ENCODE peak calls at places on chromosome 10, in six cellular contexts. H, Z, E, V, R and N are unnamed samples.

GRCh38 chr10:78861456-78862327 is 207.1 kb upstream of the ZMIZ1 start:
- DNase-seq in R (peak; percentile 14), Z (no peak), V (no peak), H (no peak), E (no peak), N (no peak)

GRCh38 chr10:91758303-91759146 is 39.7 kb upstream of the TNKS2 start:
- DNase-seq in Z (no peak), R (no peak), V (no peak), E (no peak), H (peak; percentile 54), N (no peak)

GRCh38 chr10:90779573-90779972 is 78.3 kb downstream of the HTR7 start:
- DNase-seq in R (no peak), Z (no peak), V (no peak), H (peak; percentile 10), E (no peak), N (no peak)

GRCh38 chr10:59265140-59265539 is 88.7 kb downstream of the PHYHIPL start:
- DNase-seq in V (no peak), H (peak; percentile 41), R (no peak), Z (no peak), E (no peak), N (no peak)

GRCh38 chr10:124149681-124150080 is 56.3 kb upstream of the CHST15 start:
- DNase-seq in Z (no peak), V (peak; percentile 19), H (peak; percentile 59), E (no peak), R (no peak), N (no peak)

GRCh38 chr10:116044722-116045374 is 228.2 kb downstream of the GFRA1 start:
- DNase-seq in R (no peak), H (no peak), E (peak; percentile 20), V (peak; percentile 73), Z (no peak), N (no peak)

GRCh38 chr10:31142026-31142425 is 110.4 kb upstream of the ZNF438 start:
- DNase-seq in H (no peak), R (no peak), E (no peak), V (no peak), Z (peak; percentile 44), N (no peak)

GRCh38 chr10:121510201-121510771 is 88.0 kb downstream of the FGFR2 start:
- DNase-seq in R (no peak), Z (no peak), V (no peak), E (no peak), H (no peak), N (no peak)

GRCh38 chr10:87641065-87641464 is 18.6 kb upstream of the PAPSS2 start:
- DNase-seq in E (no peak), R (no peak), H (no peak), Z (no peak), V (no peak), N (no peak)

GRCh38 chr10:126969310-126969709 is 64.1 kb downstream of the DOCK1 start:
- DNase-seq in Z (peak; percentile 65), R (peak; percentile 29), V (no peak), H (peak; percentile 53), E (no peak), N (peak; percentile 7)

GRCh38 chr10:86371691-86372090 is 5.1 kb upstream of the GRID1 start:
- DNase-seq in R (no peak), V (peak; percentile 18), H (no peak), Z (peak; percentile 15), E (no peak), N (no peak)

GRCh38 chr10:24518411-24518810 is 205.3 kb downstream of the ARHGAP21 start:
- DNase-seq in V (no peak), H (no peak), E (no peak), Z (no peak), R (no peak), N (no peak)

GRCh38 chr10:104937528-104937927 is 296.4 kb downstream of the SORCS3 start:
- DNase-seq in V (no peak), E (peak; percentile 66), R (no peak), Z (no peak), H (no peak), N (no peak)

GRCh38 chr10:11165591-11166543 is 148.2 kb downstream of the CELF2 start:
- DNase-seq in V (peak; percentile 74), E (no peak), R (peak; percentile 32), Z (no peak), H (peak; percentile 83), N (peak; percentile 28)

GRCh38 chr10:116403740-116404250 is 23.9 kb upstream of the PNLIPRP3 start:
- DNase-seq in H (no peak), E (no peak), R (no peak), V (no peak), Z (peak; percentile 56), N (no peak)

GRCh38 chr10:85646312-85646711 is 720.3 kb downstream of the GRID1 start:
- DNase-seq in Z (no peak), H (no peak), V (no peak), E (no peak), R (no peak), N (no peak)

GRCh38 chr10:75246506-75246905 is 10.7 kb upstream of the COMTD1 start:
- DNase-seq in R (no peak), H (no peak), V (peak; percentile 54), Z (no peak), E (no peak), N (no peak)

GRCh38 chr10:42475168-42476098 is 162.9 kb downstream of the ZNF33B start:
- DNase-seq in E (peak; percentile 11), V (no peak), R (no peak), Z (no peak), H (no peak), N (no peak)

GRCh38 chr10:84366041-84366440 is 37.7 kb downstream of the CCSER2 start:
- DNase-seq in E (no peak), Z (no peak), H (no peak), V (no peak), R (no peak), N (no peak)

GRCh38 chr10:93083743-93084539 is 10.2 kb downstream of the CYP26A1 start:
- DNase-seq in R (peak; percentile 3), V (peak; percentile 38), H (no peak), Z (no peak), E (no peak), N (no peak)

GRCh38 chr10:72567884-72568283 is 58.0 kb downstream of the MICU1 start:
- DNase-seq in Z (no peak), R (no peak), E (no peak), V (no peak), H (peak; percentile 33), N (no peak)

GRCh38 chr10:31171402-31172120 is 139.9 kb upstream of the ZNF438 start:
- DNase-seq in R (no peak), E (no peak), V (no peak), H (no peak), Z (peak; percentile 73), N (no peak)

GRCh38 chr10:111076191-111076681 is 593 bp upstream of the ADRA2A start:
- DNase-seq in R (peak; percentile 77), E (peak; percentile 75), V (no peak), H (peak; percentile 95), Z (peak; percentile 80), N (peak; percentile 31)

GRCh38 chr10:43863859-43864591 is 215.3 kb upstream of the ZNF32 start:
- DNase-seq in R (peak; percentile 49), V (peak; percentile 85), H (no peak), E (no peak), Z (no peak), N (no peak)

GRCh38 chr10:26212511-26212910 is 4.1 kb upstream of the GAD2 start:
- DNase-seq in E (no peak), Z (no peak), R (no peak), H (no peak), V (no peak), N (no peak)

GRCh38 chr10:6362879-6363278 is 160.1 kb downstream of the PFKFB3 start:
- DNase-seq in V (no peak), Z (no peak), E (no peak), H (no peak), R (no peak), N (no peak)
- H3K9me3 ChIP-seq in V (no peaks in the 10 kb centered on the region), Z (no peaks in the 10 kb centered on the region), E (peaks cover 3% of the 10 kb centered on the region), H (no peaks in the 10 kb centered on the region), R (no peaks in the 10 kb centered on the region), N (no peaks in the 10 kb centered on the region)

DNA sequence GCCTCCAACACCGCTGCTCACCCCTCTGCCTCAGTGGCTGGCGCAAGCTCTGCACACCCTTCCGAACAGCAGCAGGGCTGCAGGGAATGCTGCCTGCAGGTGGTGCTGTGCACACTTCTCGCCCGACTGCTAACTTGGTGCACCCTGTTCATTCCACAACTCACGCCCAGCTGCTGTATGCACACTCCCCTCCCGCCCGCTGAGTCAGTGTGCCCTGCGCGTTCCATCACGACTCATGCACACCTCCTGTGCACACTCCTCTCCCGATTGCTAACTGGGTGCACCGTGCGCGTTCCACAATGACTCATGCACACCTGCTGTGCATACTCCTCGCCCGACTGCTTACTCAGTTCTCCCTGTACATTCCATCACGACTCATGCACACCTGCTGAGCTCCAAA is 21.5 kb downstream of the ADARB2 start:
- DNase-seq in R (no peak), Z (peak; percentile 16), V (no peak), H (peak; percentile 75), E (no peak), N (peak; percentile 18)
- H3K9me3 ChIP-seq in R (no peaks in the 10 kb centered on the region), Z (no peaks in the 10 kb centered on the region), V (no peaks in the 10 kb centered on the region), H (no peaks in the 10 kb centered on the region), E (no peaks in the 10 kb centered on the region), N (no peaks in the 10 kb centered on the region)

GRCh38 chr10:77661674-77662073 is 24.1 kb upstream of the KCNMA1 start:
- DNase-seq in Z (no peak), E (no peak), H (no peak), R (no peak), V (no peak), N (no peak)
- H3K9me3 ChIP-seq in Z (peaks cover 14% of the 10 kb centered on the region), E (no peaks in the 10 kb centered on the region), H (no peaks in the 10 kb centered on the region), R (no peaks in the 10 kb centered on the region), V (peaks cover 8% of the 10 kb centered on the region), N (no peaks in the 10 kb centered on the region)

GRCh38 chr10:102676916-102677315 is 32.6 kb downstream of the TRIM8 start:
- DNase-seq in V (no peak), E (no peak), R (no peak), Z (no peak), H (no peak), N (no peak)

GRCh38 chr10:102677736-102678354 is 33.6 kb downstream of the TRIM8 start:
- DNase-seq in H (no peak), Z (no peak), R (no peak), V (no peak), E (no peak), N (no peak)

GRCh38 chr10:102674566-102674965 is 30.3 kb downstream of the TRIM8 start:
- DNase-seq in V (no peak), H (peak; percentile 55), E (no peak), R (no peak), Z (no peak), N (no peak)

GRCh38 chr10:102675151-102675886 is 31.0 kb downstream of the TRIM8 start:
- DNase-seq in E (no peak), H (peak; percentile 61), V (peak; percentile 7), R (no peak), Z (no peak), N (no peak)

DNA sequence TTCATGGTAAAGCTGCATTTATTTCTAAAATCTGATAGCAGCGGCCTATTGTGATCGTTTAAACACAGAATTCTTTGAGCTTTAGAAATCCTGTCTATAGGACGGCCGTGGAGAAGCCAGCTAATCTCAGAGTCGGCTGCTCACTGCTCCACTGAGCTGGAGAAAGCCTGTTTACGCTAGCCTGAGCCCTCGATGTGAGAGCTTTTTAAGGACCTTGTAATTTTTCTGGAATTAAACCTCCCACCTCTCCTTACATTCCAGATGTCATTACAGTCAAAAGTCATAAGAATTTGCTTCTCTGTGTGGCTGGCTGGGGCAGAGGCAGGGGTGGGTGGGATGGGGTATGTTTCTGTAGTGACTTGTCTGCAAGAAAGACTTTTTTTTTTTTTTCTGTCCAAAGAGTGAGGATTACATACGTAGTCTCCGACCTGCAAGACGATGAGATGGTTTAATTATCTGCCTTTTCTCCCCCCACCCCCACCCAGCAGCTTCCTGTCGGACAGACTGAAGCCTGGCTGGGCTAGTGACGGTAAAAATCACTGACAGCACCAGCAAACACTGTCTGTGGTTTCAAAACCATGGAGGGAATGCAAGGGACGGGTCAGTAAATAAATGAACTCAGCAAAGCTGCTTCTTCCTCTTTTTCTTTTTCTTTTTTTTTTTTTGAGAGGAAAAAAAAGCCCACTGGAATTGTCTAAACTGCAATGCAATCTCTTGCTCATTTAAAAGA is 31.8 kb downstream of the TRIM8 start:
- DNase-seq in Z (peak; percentile 67), E (no peak), V (no peak), R (no peak), H (peak; percentile 77), N (no peak)
- H3K9me3 ChIP-seq in Z (no peaks in the 10 kb centered on the region), E (no peaks in the 10 kb centered on the region), V (no peaks in the 10 kb centered on the region), R (no peaks in the 10 kb centered on the region), H (no peaks in the 10 kb centered on the region), N (no peaks in the 10 kb centered on the region)